ENCODE peak calls at places on chromosomes 11 and 22, in five cellular contexts. I is CD8-positive, alpha-beta T cell; V is neural crest cell; H is transverse colon; W is OCI-LY7. O is an unnamed sample.

GRCh38 chr22:47107431-47107830 is 345.0 kb downstream of the TBC1D22A start:
- DNase-seq in W (no peak), H (no peak), V (no peak), I (no peak), O (no peak)

GRCh38 chr22:28608546-28608945 is 71.1 kb downstream of the TTC28 start:
- DNase-seq in H (no peak), V (no peak), W (no peak), I (no peak), O (no peak)

GRCh38 chr11:70495351-70496310 is 97.3 kb downstream of the CTTN start:
- DNase-seq in V (no peak), H (no peak), W (no peak), I (no peak), O (no peak)

GRCh38 chr11:120105576-120105975 is 32.3 kb downstream of the TRIM29 start:
- DNase-seq in W (no peak), H (no peak), V (no peak), I (no peak), O (no peak)

GRCh38 chr11:34250732-34251639 is 106.8 kb downstream of the ABTB2 start:
- DNase-seq in V (peak; percentile 23), W (peak; percentile 50), H (peak; percentile 53), I (peak; percentile 80), O (peak; percentile 62)

GRCh38 chr11:45774023-45774655 is 30.8 kb upstream of the SLC35C1 start:
- DNase-seq in V (no peak), I (no peak), W (no peak), H (no peak), O (no peak)

GRCh38 chr22:47291565-47292495 is 529.4 kb downstream of the TBC1D22A start:
- DNase-seq in H (no peak), W (no peak), I (no peak), V (no peak), O (no peak)

GRCh38 chr11:81673001-81673400 is 1060.7 kb downstream of the FAM181B start:
- DNase-seq in I (no peak), W (no peak), V (no peak), H (no peak), O (no peak)

GRCh38 chr22:26550498-26551033 is 38.3 kb upstream of the TFIP11 start:
- DNase-seq in W (no peak), I (no peak), V (no peak), H (no peak), O (no peak)

GRCh38 chr11:130155106-130155505 is 4.5 kb upstream of the ST14 start:
- DNase-seq in I (no peak), H (no peak), W (peak; percentile 88), V (no peak), O (no peak)

GRCh38 chr11:122796128-122796717 is 42.1 kb upstream of the CRTAM start:
- DNase-seq in V (peak; percentile 52), W (peak; percentile 34), H (peak; percentile 54), I (peak; percentile 78), O (peak; percentile 48)

GRCh38 chr11:82494988-82495432 is 238.7 kb downstream of the FAM181B start:
- DNase-seq in I (no peak), H (no peak), W (peak; percentile 29), V (peak; percentile 2), O (no peak)

GRCh38 chr11:128297111-128297651 is 290.2 kb downstream of the ETS1 start:
- DNase-seq in W (no peak), I (no peak), H (no peak), V (no peak), O (no peak)

GRCh38 chr11:76891285-76891684 is 30.6 kb downstream of the ACER3 start:
- DNase-seq in H (no peak), W (no peak), I (no peak), V (no peak), O (no peak)

GRCh38 chr22:50530280-50530856 is 556 bp upstream of the TYMP start:
- DNase-seq in H (peak; percentile 88), V (no peak), I (peak; percentile 62), W (peak; percentile 78), O (no peak)

GRCh38 chr22:25081409-25081824 is 118.2 kb upstream of the CRYBB3 start:
- DNase-seq in I (peak; percentile 54), H (peak; percentile 41), W (peak; percentile 47), V (peak; percentile 9), O (peak; percentile 75)

GRCh38 chr11:93542753-93543246 is 391 bp downstream of the SMCO4 start:
- DNase-seq in V (peak; percentile 35), W (no peak), I (no peak), H (peak; percentile 55), O (no peak)

GRCh38 chr11:22079133-22079847 is 113.6 kb upstream of the ANO5 start:
- DNase-seq in H (no peak), I (no peak), V (no peak), W (no peak), O (no peak)

GRCh38 chr11:35390737-35391682 is 28.3 kb downstream of the SLC1A2 start:
- DNase-seq in I (no peak), W (no peak), V (no peak), H (peak; percentile 19), O (peak; percentile 28)

GRCh38 chr22:50189849-50190181 is 4.1 kb downstream of the TRABD start:
- DNase-seq in W (peak; percentile 47), V (no peak), I (no peak), H (peak; percentile 47), O (no peak)

GRCh38 chr11:64000026-64000739 is 13.9 kb downstream of the OTUB1 start:
- DNase-seq in V (peak; percentile 74), I (peak; percentile 69), H (peak; percentile 71), W (peak; percentile 71), O (no peak)

GRCh38 chr11:116851631-116852030 is 14.2 kb upstream of the APOA1 start:
- DNase-seq in I (peak; percentile 44), H (peak; percentile 34), V (no peak), W (no peak), O (no peak)

GRCh38 chr11:44110231-44110679 is 14.8 kb downstream of the EXT2 start:
- DNase-seq in I (peak; percentile 61), H (peak; percentile 53), W (peak; percentile 65), V (peak; percentile 58), O (peak; percentile 65)

GRCh38 chr11:65314501-65315203 is at the start of gene CDC42EP2:
- DNase-seq in H (peak; percentile 92), V (peak; percentile 71), W (peak; percentile 74), I (peak; percentile 71), O (peak; percentile 89)

GRCh38 chr11:122097419-122098001 is 18.5 kb downstream of the BLID start:
- DNase-seq in W (no peak), V (no peak), H (no peak), I (no peak), O (no peak)

GRCh38 chr11:8006349-8006977 is 19.3 kb downstream of the EIF3F start:
- DNase-seq in I (peak; percentile 33), W (peak; percentile 62), V (peak; percentile 56), H (peak; percentile 54), O (peak; percentile 71)

GRCh38 chr11:9150944-9151343 is 59.5 kb upstream of the SCUBE2 start:
- DNase-seq in V (no peak), I (no peak), H (no peak), W (no peak), O (no peak)

GRCh38 chr11:6611092-6612007 is 666 bp downstream of the TAF10 start:
- DNase-seq in V (no peak), H (peak; percentile 35), W (peak; percentile 30), I (peak; percentile 33), O (no peak)

GRCh38 chr11:60899021-60899936 is 7.1 kb downstream of the PRPF19 start:
- DNase-seq in V (peak; percentile 59), I (peak; percentile 32), H (no peak), W (peak; percentile 51), O (peak; percentile 58)

GRCh38 chr11:36077368-36077767 is 133.5 kb downstream of the LDLRAD3 start:
- DNase-seq in V (no peak), I (no peak), H (no peak), W (no peak), O (no peak)

GRCh38 chr11:47981667-47982404 is 1.5 kb downstream of the PTPRJ start:
- DNase-seq in I (peak; percentile 19), V (no peak), W (peak; percentile 41), H (no peak), O (no peak)

GRCh38 chr22:28341001-28341400 is 338.6 kb downstream of the TTC28 start:
- DNase-seq in I (no peak), W (no peak), V (no peak), H (no peak), O (no peak)

GRCh38 chr11:35163209-35163608 is 24.2 kb downstream of the CD44 start:
- DNase-seq in I (peak; percentile 6), H (no peak), V (no peak), W (no peak), O (peak; percentile 43)

GRCh38 chr11:63404536-63404935 is 35.0 kb downstream of the SLC22A9 start:
- DNase-seq in W (no peak), I (no peak), V (no peak), H (no peak), O (no peak)

GRCh38 chr11:117072517-117073218 is 25.6 kb downstream of the SIK3 start:
- DNase-seq in V (no peak), W (no peak), H (no peak), I (no peak), O (peak; percentile 15)

GRCh38 chr11:117473692-117474091 is 146.0 kb downstream of the CEP164 start:
- DNase-seq in H (no peak), W (no peak), I (no peak), V (no peak), O (no peak)

GRCh38 chr11:29328961-29329441 is 687.8 kb downstream of the KCNA4 start:
- DNase-seq in W (peak; percentile 19), I (no peak), H (no peak), V (no peak), O (peak; percentile 24)

GRCh38 chr11:126484266-126484665 is 128.8 kb downstream of the ST3GAL4 start:
- DNase-seq in I (no peak), H (no peak), W (no peak), V (no peak), O (no peak)

GRCh38 chr11:126485986-126486635 is 130.6 kb downstream of the ST3GAL4 start:
- DNase-seq in I (no peak), H (no peak), V (no peak), W (no peak), O (no peak)

GRCh38 chr11:126487711-126488110 is 132.2 kb downstream of the ST3GAL4 start:
- DNase-seq in H (no peak), I (no peak), V (no peak), W (no peak), O (no peak)

GRCh38 chr11:126483796-126484195 is 128.3 kb downstream of the ST3GAL4 start:
- DNase-seq in H (peak; percentile 5), W (no peak), V (no peak), I (no peak), O (no peak)

GRCh38 chr11:126485021-126485781 is 129.7 kb downstream of the ST3GAL4 start:
- DNase-seq in H (no peak), I (no peak), W (peak; percentile 54), V (no peak), O (no peak)
- TF ChIP-seq CTCF in H (no peak), I (no peak), W (peak; percentile 78), V (no peak), O (no peak)

GRCh38 chr22:22508274-22509176 is at the start of gene ZNF280B:
- DNase-seq in W (peak; percentile 94), I (peak; percentile 79), H (peak; percentile 79), V (peak; percentile 82), O (peak; percentile 84)
- TF ChIP-seq CTCF in W (peak; percentile 82), I (peak; percentile 67), H (peak; percentile 46), V (peak; percentile 72), O (peak; percentile 80)

GRCh38 chr22:44889233-44889878 is 120.4 kb downstream of the PHF21B start:
- DNase-seq in I (no peak), V (no peak), W (no peak), H (no peak), O (no peak)
- TF ChIP-seq CTCF in I (no peak), V (no peak), W (no peak), H (no peak), O (no peak)

GRCh38 chr11:131193101-131193501 is 177.3 kb upstream of the NTM start:
- DNase-seq in W (no peak), I (no peak), V (no peak), H (no peak), O (no peak)
- TF ChIP-seq CTCF in W (no peak), I (no peak), V (no peak), H (no peak), O (no peak)